ENCODE peak calls at places on chromosomes 2 and 18, in four cellular contexts. M, O, C and F are unnamed samples. For H3K4me1 and H3K27me3, the result is how much of the 10 kb centered on the place peaks cover.

GRCh38 chr2:237223208-237223861 is 137.6 kb downstream of the COPS8 start:
- DNase-seq in M (no peak), C (no peak), O (peak), F (no peak)

GRCh38 chr18:32373995-32374394 is 96.7 kb downstream of the GAREM1 start:
- DNase-seq in O (peak), C (no peak), M (no peak), F (no peak)

GRCh38 chr2:119333360-119333759 is 33.3 kb downstream of the C2orf76 start:
- DNase-seq in C (no peak), O (peak), M (no peak), F (no peak)

GRCh38 chr2:70851704-70852103 is 16.1 kb upstream of the CD207 start:
- DNase-seq in M (no peak), C (no peak), O (peak), F (no peak)

GRCh38 chr2:128475427-128476211 is 157.0 kb upstream of the HS6ST1 start:
- DNase-seq in O (no peak), C (no peak), M (no peak), F (no peak)

GRCh38 chr2:88658318-88658717 is 31.1 kb upstream of the EIF2AK3 start:
- DNase-seq in O (peak), M (no peak), C (no peak), F (no peak)

GRCh38 chr18:61187971-61188370 is 145.3 kb upstream of the CDH20 start:
- DNase-seq in C (no peak), O (no peak), M (no peak), F (no peak)

GRCh38 chr2:119678021-119678656 is 862 bp upstream of the TMEM177 start:
- DNase-seq in M (peak), C (peak), O (no peak), F (peak)

GRCh38 chr2:164917296-164917903 is 37.9 kb downstream of the SLC38A11 start:
- DNase-seq in M (peak), O (peak), C (no peak), F (no peak)

GRCh38 chr2:227402959-227403358 is 15.2 kb upstream of the SCYGR1 start:
- DNase-seq in O (no peak), M (no peak), C (no peak), F (no peak)

GRCh38 chr2:10923007-10923372 is 11.3 kb downstream of the KCNF1 start:
- DNase-seq in C (no peak), O (no peak), M (no peak), F (no peak)

GRCh38 chr18:48639772-48640432 is 101.1 kb downstream of the CTIF start:
- DNase-seq in O (no peak), C (no peak), M (no peak), F (no peak)

DNA sequence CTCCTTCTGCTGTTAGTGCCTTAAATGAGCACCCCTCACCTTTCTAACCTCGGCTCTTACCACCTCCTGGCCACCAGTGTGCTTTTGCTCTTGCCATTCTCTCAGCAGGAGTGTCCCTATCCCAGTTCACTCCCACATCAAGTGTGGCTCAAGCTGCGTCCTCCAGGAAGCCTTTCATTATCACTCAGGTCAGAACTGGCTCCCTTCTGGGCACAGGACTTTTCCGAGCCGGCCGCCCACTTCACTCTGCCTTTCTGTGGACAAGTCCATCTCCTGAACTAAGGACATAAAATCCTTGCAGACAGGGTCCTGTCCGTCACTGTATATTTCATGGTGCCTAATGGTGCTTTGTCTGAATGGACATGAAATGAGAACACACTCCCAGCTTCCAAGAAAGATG is 15.6 kb downstream of the TMEM127 start:
- DNase-seq in M (no peak), O (no peak), C (no peak), F (no peak)
- H3K27ac ChIP-seq in M (no peak), O (peak), C (no peak), F (no peak)

GRCh38 chr2:187569042-187569441 is 14.8 kb upstream of the TFPI start:
- DNase-seq in M (no peak), C (no peak), O (no peak), F (no peak)
- H3K4me1 ChIP-seq in M (under half), C (under half), O (under half), F (under half)

GRCh38 chr2:209526541-209526940 is 102.7 kb downstream of the MAP2 start:
- DNase-seq in M (no peak), C (no peak), O (peak), F (no peak)

GRCh38 chr2:209523041-209523740 is 99.3 kb downstream of the MAP2 start:
- DNase-seq in C (no peak), M (no peak), O (no peak), F (no peak)

GRCh38 chr2:209525834-209526281 is 102.0 kb downstream of the MAP2 start:
- DNase-seq in O (peak), M (no peak), C (no peak), F (no peak)

GRCh38 chr2:209525336-209525735 is 101.5 kb downstream of the MAP2 start:
- DNase-seq in M (no peak), C (no peak), O (peak), F (no peak)

DNA sequence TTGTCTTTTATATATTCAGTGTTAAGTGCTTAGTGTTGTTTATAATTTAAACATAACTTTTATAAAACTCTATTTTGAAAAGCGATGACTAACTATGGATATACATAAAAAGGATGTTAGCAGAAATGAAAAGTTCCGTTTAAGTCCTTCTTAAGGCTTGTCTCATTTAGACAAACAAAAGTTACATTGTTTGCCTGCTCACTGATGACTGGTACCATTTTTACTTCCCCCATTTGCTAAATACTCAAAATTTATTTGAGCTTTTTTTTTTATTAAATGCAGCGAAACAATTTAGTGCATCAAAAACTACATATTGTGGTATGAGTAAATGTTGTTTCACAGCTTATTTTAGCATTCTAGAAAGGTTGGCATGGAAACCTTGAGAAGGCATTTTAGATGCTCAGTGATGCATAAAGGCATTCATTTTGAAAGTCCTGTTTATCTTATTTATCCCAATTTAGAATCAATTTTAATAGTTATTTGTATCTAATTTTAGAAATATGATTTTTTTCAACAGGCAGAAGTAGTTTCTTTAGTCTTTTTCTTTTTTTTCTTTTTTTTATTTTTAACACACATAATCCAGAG is 100.0 kb downstream of the MAP2 start:
- DNase-seq in C (no peak), O (no peak), M (no peak), F (no peak)
- H3K27me3 ChIP-seq in C (under half), O (under half), M (under half), F (under half)

GRCh38 chr2:189226017-189226416 is 46.5 kb upstream of the COL5A2 start:
- DNase-seq in C (no peak), O (no peak), M (no peak), F (no peak)

GRCh38 chr2:189218236-189218635 is 38.7 kb upstream of the COL5A2 start:
- DNase-seq in C (no peak), M (no peak), O (peak), F (no peak)

GRCh38 chr2:189222440-189222839 is 42.9 kb upstream of the COL5A2 start:
- DNase-seq in C (no peak), O (peak), M (no peak), F (no peak)

GRCh38 chr2:189225032-189225431 is 45.5 kb upstream of the COL5A2 start:
- DNase-seq in C (no peak), M (no peak), O (no peak), F (no peak)

GRCh38 chr2:189221811-189222210 is 42.2 kb upstream of the COL5A2 start:
- DNase-seq in C (no peak), M (no peak), O (no peak), F (no peak)
- H3K27ac ChIP-seq in C (no peak), M (no peak), O (no peak), F (no peak)